ENCODE peak calls at places on chromosome 13, in six cellular contexts. A is HFFc6; X is left ventricle myocardium superior; V is activated CD8-positive, alpha-beta memory T cell treated with anti-CD3 and anti-CD28 coated beads for 4 hours; J is fibroblast of lung; D is bronchial epithelial cell. I is an unnamed sample.

GRCh38 chr13:31263346-31263745 is 63.6 kb downstream of the B3GLCT start:
- DNase-seq in X (no peak), V (no peak), A (no peak), D (no peak), J (no peak), I (no peak)

GRCh38 chr13:33610471-33611015 is 207.4 kb upstream of the RFC3 start:
- DNase-seq in A (no peak), J (no peak), D (no peak), V (peak), X (peak), I (peak)

GRCh38 chr13:23771966-23772365 is 117.2 kb downstream of the MIPEP start:
- DNase-seq in A (peak), D (peak), X (no peak), V (no peak), J (peak), I (no peak)

GRCh38 chr13:40576369-40576768 is 90.1 kb downstream of the FOXO1 start:
- DNase-seq in J (no peak), D (no peak), A (no peak), V (no peak), X (no peak), I (no peak)

GRCh38 chr13:28313579-28313978 is 175.2 kb downstream of the PAN3 start:
- DNase-seq in V (no peak), A (peak), D (no peak), J (peak), X (no peak), I (no peak)

GRCh38 chr13:44734204-44734707 is 158.1 kb upstream of the TSC22D1 start:
- DNase-seq in V (no peak), J (peak), A (peak), D (peak), X (peak), I (no peak)

GRCh38 chr13:99498304-99499161 is 2.7 kb upstream of the TM9SF2 start:
- DNase-seq in V (peak), D (peak), J (peak), A (peak), X (peak), I (peak)

GRCh38 chr13:65414187-65414586 is 1815.9 kb downstream of the PCDH9 start:
- DNase-seq in V (no peak), A (no peak), D (no peak), J (no peak), X (no peak), I (no peak)

GRCh38 chr13:73849292-73849691 is 284.9 kb downstream of the KLF12 start:
- DNase-seq in A (peak), V (no peak), X (no peak), D (peak), J (peak), I (no peak)

GRCh38 chr13:35957174-35957867 is 173.9 kb downstream of the DCLK1 start:
- DNase-seq in A (peak), X (no peak), V (no peak), D (peak), J (peak), I (no peak)

GRCh38 chr13:38943231-38943630 is 47.4 kb downstream of the STOML3 start:
- DNase-seq in X (no peak), V (no peak), D (no peak), A (no peak), J (no peak), I (no peak)